ENCODE peak calls at places on chromosomes 13 and 19, in six cellular contexts. One of them, this sample, is unnamed.

GRCh38 chr19:7852851-7853759 is 21.1 kb downstream of the PRR36 start:
- DNase-seq in stimulated activated CD8-positive, alpha-beta memory T cell treated with anti-CD3 and anti-CD28 coated beads, Interleukin-4, amount 100 ng/mL, for 4 hours: peak
- DNase-seq in NCI-H226: peak
- DNase-seq in GOT3: no peak
- DNase-seq in amniotic stem cell: peak
- DNase-seq in NCI-H446 treated with DMSO at 0.1 percent for 48 hours: no peak
- DNase-seq in this sample: peak

GRCh38 chr19:2038284-2039081 is 12.6 kb downstream of the MKNK2 start:
- DNase-seq in NCI-H446 treated with DMSO at 0.1 percent for 48 hours: no peak
- DNase-seq in amniotic stem cell: no peak
- DNase-seq in GOT3: no peak
- DNase-seq in NCI-H226: no peak
- DNase-seq in stimulated activated CD8-positive, alpha-beta memory T cell treated with anti-CD3 and anti-CD28 coated beads, Interleukin-4, amount 100 ng/mL, for 4 hours: no peak
- DNase-seq in this sample: no peak

GRCh38 chr13:62305758-62306157 is 890.1 kb upstream of the PCDH20 start:
- DNase-seq in stimulated activated CD8-positive, alpha-beta memory T cell treated with anti-CD3 and anti-CD28 coated beads, Interleukin-4, amount 100 ng/mL, for 4 hours: no peak
- DNase-seq in amniotic stem cell: no peak
- DNase-seq in NCI-H226: no peak
- DNase-seq in NCI-H446 treated with DMSO at 0.1 percent for 48 hours: no peak
- DNase-seq in GOT3: no peak
- DNase-seq in this sample: no peak

GRCh38 chr19:2041686-2042484 is 9.2 kb downstream of the MKNK2 start:
- DNase-seq in NCI-H446 treated with DMSO at 0.1 percent for 48 hours: peak
- DNase-seq in amniotic stem cell: no peak
- DNase-seq in stimulated activated CD8-positive, alpha-beta memory T cell treated with anti-CD3 and anti-CD28 coated beads, Interleukin-4, amount 100 ng/mL, for 4 hours: peak
- DNase-seq in GOT3: peak
- DNase-seq in NCI-H226: peak
- DNase-seq in this sample: peak

GRCh38 chr19:41427647-41428480 is 690 bp upstream of the B3GNT8 start:
- DNase-seq in NCI-H226: no peak
- DNase-seq in stimulated activated CD8-positive, alpha-beta memory T cell treated with anti-CD3 and anti-CD28 coated beads, Interleukin-4, amount 100 ng/mL, for 4 hours: peak
- DNase-seq in GOT3: no peak
- DNase-seq in NCI-H446 treated with DMSO at 0.1 percent for 48 hours: no peak
- DNase-seq in amniotic stem cell: no peak
- DNase-seq in this sample: no peak

GRCh38 chr13:97403893-97404683 is 29.9 kb upstream of the RAP2A start:
- DNase-seq in GOT3: no peak
- DNase-seq in NCI-H446 treated with DMSO at 0.1 percent for 48 hours: no peak
- DNase-seq in stimulated activated CD8-positive, alpha-beta memory T cell treated with anti-CD3 and anti-CD28 coated beads, Interleukin-4, amount 100 ng/mL, for 4 hours: no peak
- DNase-seq in amniotic stem cell: no peak
- DNase-seq in NCI-H226: no peak
- DNase-seq in this sample: no peak

GRCh38 chr19:29941828-29942403 is at the start of gene URI1:
- DNase-seq in NCI-H446 treated with DMSO at 0.1 percent for 48 hours: peak
- DNase-seq in amniotic stem cell: peak
- DNase-seq in GOT3: peak
- DNase-seq in NCI-H226: peak
- DNase-seq in stimulated activated CD8-positive, alpha-beta memory T cell treated with anti-CD3 and anti-CD28 coated beads, Interleukin-4, amount 100 ng/mL, for 4 hours: peak
- DNase-seq in this sample: peak

GRCh38 chr19:42279148-42279901 is 10.3 kb downstream of the CIC start:
- DNase-seq in GOT3: no peak
- DNase-seq in NCI-H226: no peak
- DNase-seq in stimulated activated CD8-positive, alpha-beta memory T cell treated with anti-CD3 and anti-CD28 coated beads, Interleukin-4, amount 100 ng/mL, for 4 hours: no peak
- DNase-seq in NCI-H446 treated with DMSO at 0.1 percent for 48 hours: no peak
- DNase-seq in amniotic stem cell: no peak
- DNase-seq in this sample: no peak

GRCh38 chr13:51733656-51734334 is 70.2 kb downstream of the DHRS12 start:
- DNase-seq in NCI-H226: peak
- DNase-seq in GOT3: no peak
- DNase-seq in amniotic stem cell: no peak
- DNase-seq in NCI-H446 treated with DMSO at 0.1 percent for 48 hours: no peak
- DNase-seq in stimulated activated CD8-positive, alpha-beta memory T cell treated with anti-CD3 and anti-CD28 coated beads, Interleukin-4, amount 100 ng/mL, for 4 hours: no peak
- DNase-seq in this sample: no peak

GRCh38 chr13:76854209-76854608 is 32.0 kb downstream of the KCTD12 start:
- DNase-seq in GOT3: no peak
- DNase-seq in stimulated activated CD8-positive, alpha-beta memory T cell treated with anti-CD3 and anti-CD28 coated beads, Interleukin-4, amount 100 ng/mL, for 4 hours: no peak
- DNase-seq in NCI-H226: no peak
- DNase-seq in NCI-H446 treated with DMSO at 0.1 percent for 48 hours: no peak
- DNase-seq in amniotic stem cell: no peak
- DNase-seq in this sample: no peak

GRCh38 chr19:4300589-4300988 is 1.6 kb downstream of the TMIGD2 start:
- DNase-seq in amniotic stem cell: no peak
- DNase-seq in NCI-H226: no peak
- DNase-seq in NCI-H446 treated with DMSO at 0.1 percent for 48 hours: no peak
- DNase-seq in GOT3: no peak
- DNase-seq in stimulated activated CD8-positive, alpha-beta memory T cell treated with anti-CD3 and anti-CD28 coated beads, Interleukin-4, amount 100 ng/mL, for 4 hours: no peak
- DNase-seq in this sample: no peak

GRCh38 chr19:33458171-33458633 is 63.4 kb downstream of the PEPD start:
- DNase-seq in amniotic stem cell: no peak
- DNase-seq in NCI-H446 treated with DMSO at 0.1 percent for 48 hours: no peak
- DNase-seq in NCI-H226: no peak
- DNase-seq in GOT3: no peak
- DNase-seq in stimulated activated CD8-positive, alpha-beta memory T cell treated with anti-CD3 and anti-CD28 coated beads, Interleukin-4, amount 100 ng/mL, for 4 hours: no peak
- DNase-seq in this sample: no peak

GRCh38 chr13:77611068-77611467 is 75.6 kb downstream of the SCEL start:
- DNase-seq in amniotic stem cell: no peak
- DNase-seq in NCI-H446 treated with DMSO at 0.1 percent for 48 hours: no peak
- DNase-seq in stimulated activated CD8-positive, alpha-beta memory T cell treated with anti-CD3 and anti-CD28 coated beads, Interleukin-4, amount 100 ng/mL, for 4 hours: no peak
- DNase-seq in NCI-H226: no peak
- DNase-seq in GOT3: no peak
- DNase-seq in this sample: no peak

GRCh38 chr13:113126265-113127150 is 3.9 kb downstream of the F10 start:
- DNase-seq in GOT3: no peak
- DNase-seq in NCI-H446 treated with DMSO at 0.1 percent for 48 hours: no peak
- DNase-seq in amniotic stem cell: no peak
- DNase-seq in NCI-H226: no peak
- DNase-seq in stimulated activated CD8-positive, alpha-beta memory T cell treated with anti-CD3 and anti-CD28 coated beads, Interleukin-4, amount 100 ng/mL, for 4 hours: no peak
- DNase-seq in this sample: no peak

GRCh38 chr19:10981496-10981895 is 20.7 kb downstream of the SMARCA4 start:
- DNase-seq in amniotic stem cell: no peak
- DNase-seq in NCI-H446 treated with DMSO at 0.1 percent for 48 hours: no peak
- DNase-seq in NCI-H226: peak
- DNase-seq in stimulated activated CD8-positive, alpha-beta memory T cell treated with anti-CD3 and anti-CD28 coated beads, Interleukin-4, amount 100 ng/mL, for 4 hours: no peak
- DNase-seq in GOT3: no peak
- DNase-seq in this sample: no peak

GRCh38 chr19:35545855-35546381 is 492 bp downstream of the TMEM147 start:
- DNase-seq in NCI-H226: peak
- DNase-seq in amniotic stem cell: no peak
- DNase-seq in stimulated activated CD8-positive, alpha-beta memory T cell treated with anti-CD3 and anti-CD28 coated beads, Interleukin-4, amount 100 ng/mL, for 4 hours: peak
- DNase-seq in GOT3: no peak
- DNase-seq in NCI-H446 treated with DMSO at 0.1 percent for 48 hours: no peak
- DNase-seq in this sample: no peak

GRCh38 chr13:114320065-114320464 is 5.8 kb downstream of the CHAMP1 start:
- DNase-seq in NCI-H446 treated with DMSO at 0.1 percent for 48 hours: no peak
- DNase-seq in amniotic stem cell: no peak
- DNase-seq in NCI-H226: no peak
- DNase-seq in GOT3: no peak
- DNase-seq in stimulated activated CD8-positive, alpha-beta memory T cell treated with anti-CD3 and anti-CD28 coated beads, Interleukin-4, amount 100 ng/mL, for 4 hours: no peak
- DNase-seq in this sample: no peak

GRCh38 chr13:90696254-90696653 is 651.2 kb upstream of the MIR17HG start:
- DNase-seq in amniotic stem cell: no peak
- DNase-seq in NCI-H226: peak
- DNase-seq in GOT3: no peak
- DNase-seq in stimulated activated CD8-positive, alpha-beta memory T cell treated with anti-CD3 and anti-CD28 coated beads, Interleukin-4, amount 100 ng/mL, for 4 hours: no peak
- DNase-seq in NCI-H446 treated with DMSO at 0.1 percent for 48 hours: no peak
- DNase-seq in this sample: no peak

GRCh38 chr13:105908581-105908980 is 626.9 kb downstream of the EFNB2 start:
- DNase-seq in NCI-H446 treated with DMSO at 0.1 percent for 48 hours: no peak
- DNase-seq in amniotic stem cell: no peak
- DNase-seq in NCI-H226: no peak
- DNase-seq in stimulated activated CD8-positive, alpha-beta memory T cell treated with anti-CD3 and anti-CD28 coated beads, Interleukin-4, amount 100 ng/mL, for 4 hours: no peak
- DNase-seq in GOT3: no peak
- DNase-seq in this sample: no peak

GRCh38 chr13:93226623-93227279 is at the start of gene GPC6:
- DNase-seq in NCI-H446 treated with DMSO at 0.1 percent for 48 hours: peak
- DNase-seq in NCI-H226: peak
- DNase-seq in GOT3: peak
- DNase-seq in amniotic stem cell: peak
- DNase-seq in stimulated activated CD8-positive, alpha-beta memory T cell treated with anti-CD3 and anti-CD28 coated beads, Interleukin-4, amount 100 ng/mL, for 4 hours: no peak
- DNase-seq in this sample: no peak

GRCh38 chr13:44399045-44399444 is 25.4 kb downstream of the SERP2 start:
- DNase-seq in NCI-H226: no peak
- DNase-seq in stimulated activated CD8-positive, alpha-beta memory T cell treated with anti-CD3 and anti-CD28 coated beads, Interleukin-4, amount 100 ng/mL, for 4 hours: no peak
- DNase-seq in NCI-H446 treated with DMSO at 0.1 percent for 48 hours: no peak
- DNase-seq in amniotic stem cell: no peak
- DNase-seq in GOT3: no peak
- DNase-seq in this sample: no peak

This sample was measured in activated B cell treated with CpG ODN at 0.5 μM for 24 hours.